ENCODE peak calls at places on chromosome 13, in six cellular contexts. T is stimulated activated CD4-positive, alpha-beta T cell treated with anti-CD3 and anti-CD28 coated beads, Interleukin-1b, Interleukin-23, amount 100 ng/mL, for 24 hours; V is NCI-H345; K is stimulated activated CD8-positive, alpha-beta memory T cell treated with anti-CD3 and anti-CD28 coated beads, Interleukin-2, amount 100 ng/mL, for 48 hours; O is HT1080; X is upper lobe of right lung. Q is an unnamed sample.

GRCh38 chr13:94192576-94192975 is 286.9 kb downstream of the DCT start:
- DNase-seq in T (no peak), V (no peak), K (no peak), O (peak; percentile 1), X (no peak), Q (peak; percentile 67)

GRCh38 chr13:83620535-83621220 is 261.6 kb downstream of the SLITRK1 start:
- DNase-seq in T (no peak), V (no peak), K (no peak), O (peak; percentile 47), X (no peak), Q (no peak)

GRCh38 chr13:51745236-51745635 is 58.7 kb downstream of the DHRS12 start:
- DNase-seq in T (no peak), V (no peak), K (no peak), O (no peak), X (no peak), Q (no peak)

GRCh38 chr13:48404952-48405351 is 8.0 kb downstream of the LPAR6 start:
- DNase-seq in T (no peak), V (no peak), K (no peak), O (no peak), X (no peak), Q (no peak)

GRCh38 chr13:44463759-44464158 is 90.1 kb downstream of the SERP2 start:
- DNase-seq in T (no peak), V (no peak), K (no peak), O (no peak), X (no peak), Q (no peak)

GRCh38 chr13:101845501-101846012 is 393.1 kb downstream of the ITGBL1 start:
- DNase-seq in T (no peak), V (no peak), K (no peak), O (peak; percentile 74), X (no peak), Q (peak; percentile 29)

GRCh38 chr13:109725297-109725696 is 61.1 kb downstream of the IRS2 start:
- DNase-seq in T (no peak), V (no peak), K (no peak), O (no peak), X (no peak), Q (no peak)

GRCh38 chr13:28489975-28490550 is 4.9 kb downstream of the FLT1 start:
- DNase-seq in T (no peak), V (no peak), K (no peak), O (peak; percentile 33), X (no peak), Q (no peak)